ENCODE peak calls at places on chromosomes 7 and 10, in eight cellular contexts. One of them, this sample, is unnamed.

GRCh38 chr10:16644146-16644545 is 122.5 kb upstream of the C1QL3 start:
- DNase-seq in NCI-H524: no peak
- DNase-seq in hippocampal formation: no peak
- DNase-seq in GM03348: no peak
- DNase-seq in mucosa of gallbladder: no peak
- DNase-seq in kidney glomerular epithelial cell: no peak
- DNase-seq in NCI-H2171 treated with DMSO at 0.1 percent for 48 hours: no peak
- DNase-seq in lower lobe of right lung: no peak
- DNase-seq in this sample: no peak

GRCh38 chr7:74269757-74270277 is 15.6 kb upstream of the RFC2 start:
- DNase-seq in mucosa of gallbladder: peak
- DNase-seq in kidney glomerular epithelial cell: peak
- DNase-seq in NCI-H2171 treated with DMSO at 0.1 percent for 48 hours: peak
- DNase-seq in hippocampal formation: peak
- DNase-seq in NCI-H524: peak
- DNase-seq in GM03348: peak
- DNase-seq in lower lobe of right lung: peak
- DNase-seq in this sample: peak

GRCh38 chr7:16345979-16346958 is 75.1 kb downstream of the CRPPA start:
- DNase-seq in NCI-H524: no peak
- DNase-seq in mucosa of gallbladder: no peak
- DNase-seq in kidney glomerular epithelial cell: peak
- DNase-seq in lower lobe of right lung: no peak
- DNase-seq in NCI-H2171 treated with DMSO at 0.1 percent for 48 hours: peak
- DNase-seq in GM03348: peak
- DNase-seq in hippocampal formation: no peak
- DNase-seq in this sample: no peak

GRCh38 chr10:97080051-97080776 is 105.5 kb downstream of the SLIT1 start:
- DNase-seq in NCI-H2171 treated with DMSO at 0.1 percent for 48 hours: no peak
- DNase-seq in NCI-H524: no peak
- DNase-seq in lower lobe of right lung: no peak
- DNase-seq in kidney glomerular epithelial cell: no peak
- DNase-seq in mucosa of gallbladder: no peak
- DNase-seq in hippocampal formation: no peak
- DNase-seq in GM03348: no peak
- DNase-seq in this sample: no peak

GRCh38 chr7:148264933-148265557 is 325.5 kb upstream of the C7orf33 start:
- DNase-seq in NCI-H524: peak
- DNase-seq in kidney glomerular epithelial cell: peak
- DNase-seq in lower lobe of right lung: no peak
- DNase-seq in GM03348: peak
- DNase-seq in hippocampal formation: no peak
- DNase-seq in NCI-H2171 treated with DMSO at 0.1 percent for 48 hours: peak
- DNase-seq in mucosa of gallbladder: no peak
- DNase-seq in this sample: no peak

GRCh38 chr10:129728905-129729540 is 235.1 kb downstream of the EBF3 start:
- DNase-seq in mucosa of gallbladder: no peak
- DNase-seq in NCI-H2171 treated with DMSO at 0.1 percent for 48 hours: no peak
- DNase-seq in kidney glomerular epithelial cell: no peak
- DNase-seq in lower lobe of right lung: no peak
- DNase-seq in GM03348: no peak
- DNase-seq in hippocampal formation: no peak
- DNase-seq in NCI-H524: no peak
- DNase-seq in this sample: no peak

GRCh38 chr10:15719062-15719898 is 442 bp downstream of the ITGA8 start:
- DNase-seq in NCI-H524: peak
- DNase-seq in GM03348: no peak
- DNase-seq in kidney glomerular epithelial cell: no peak
- DNase-seq in mucosa of gallbladder: no peak
- DNase-seq in hippocampal formation: no peak
- DNase-seq in lower lobe of right lung: no peak
- DNase-seq in NCI-H2171 treated with DMSO at 0.1 percent for 48 hours: no peak
- DNase-seq in this sample: peak

GRCh38 chr7:91243591-91244368 is 20.5 kb upstream of the FZD1 start:
- DNase-seq in hippocampal formation: no peak
- DNase-seq in kidney glomerular epithelial cell: no peak
- DNase-seq in NCI-H524: peak
- DNase-seq in mucosa of gallbladder: no peak
- DNase-seq in NCI-H2171 treated with DMSO at 0.1 percent for 48 hours: peak
- DNase-seq in lower lobe of right lung: no peak
- DNase-seq in GM03348: peak
- DNase-seq in this sample: no peak

GRCh38 chr10:117254774-117255735 is 14.1 kb downstream of the SLC18A2 start:
- DNase-seq in mucosa of gallbladder: no peak
- DNase-seq in NCI-H2171 treated with DMSO at 0.1 percent for 48 hours: no peak
- DNase-seq in lower lobe of right lung: no peak
- DNase-seq in kidney glomerular epithelial cell: no peak
- DNase-seq in GM03348: no peak
- DNase-seq in hippocampal formation: no peak
- DNase-seq in NCI-H524: no peak
- DNase-seq in this sample: no peak

GRCh38 chr10:11437391-11438241 is 173.8 kb downstream of the USP6NL start:
- DNase-seq in hippocampal formation: no peak
- DNase-seq in mucosa of gallbladder: no peak
- DNase-seq in GM03348: no peak
- DNase-seq in NCI-H524: no peak
- DNase-seq in NCI-H2171 treated with DMSO at 0.1 percent for 48 hours: peak
- DNase-seq in lower lobe of right lung: no peak
- DNase-seq in kidney glomerular epithelial cell: no peak
- DNase-seq in this sample: no peak

GRCh38 chr7:155653773-155654172 is 9.3 kb downstream of the RBM33 start:
- DNase-seq in NCI-H2171 treated with DMSO at 0.1 percent for 48 hours: no peak
- DNase-seq in NCI-H524: no peak
- DNase-seq in mucosa of gallbladder: no peak
- DNase-seq in kidney glomerular epithelial cell: no peak
- DNase-seq in lower lobe of right lung: peak
- DNase-seq in GM03348: peak
- DNase-seq in hippocampal formation: no peak
- DNase-seq in this sample: no peak

GRCh38 chr10:80460399-80461207 is 6.5 kb downstream of the TSPAN14 start:
- DNase-seq in lower lobe of right lung: peak
- DNase-seq in NCI-H2171 treated with DMSO at 0.1 percent for 48 hours: no peak
- DNase-seq in hippocampal formation: peak
- DNase-seq in kidney glomerular epithelial cell: no peak
- DNase-seq in NCI-H524: no peak
- DNase-seq in mucosa of gallbladder: peak
- DNase-seq in GM03348: peak
- DNase-seq in this sample: no peak

GRCh38 chr10:34526758-34527730 is 288.1 kb downstream of the PARD3 start:
- DNase-seq in kidney glomerular epithelial cell: peak
- DNase-seq in NCI-H2171 treated with DMSO at 0.1 percent for 48 hours: no peak
- DNase-seq in NCI-H524: peak
- DNase-seq in lower lobe of right lung: no peak
- DNase-seq in hippocampal formation: no peak
- DNase-seq in mucosa of gallbladder: no peak
- DNase-seq in GM03348: peak
- DNase-seq in this sample: peak

GRCh38 chr10:120415709-120416330 is 41.2 kb upstream of the PLPP4 start:
- DNase-seq in NCI-H2171 treated with DMSO at 0.1 percent for 48 hours: no peak
- DNase-seq in NCI-H524: no peak
- DNase-seq in GM03348: peak
- DNase-seq in mucosa of gallbladder: no peak
- DNase-seq in hippocampal formation: no peak
- DNase-seq in lower lobe of right lung: no peak
- DNase-seq in kidney glomerular epithelial cell: peak
- DNase-seq in this sample: no peak

GRCh38 chr7:32061346-32061745 is 8.9 kb downstream of the PDE1C start:
- DNase-seq in NCI-H2171 treated with DMSO at 0.1 percent for 48 hours: no peak
- DNase-seq in hippocampal formation: no peak
- DNase-seq in kidney glomerular epithelial cell: no peak
- DNase-seq in mucosa of gallbladder: no peak
- DNase-seq in NCI-H524: no peak
- DNase-seq in lower lobe of right lung: no peak
- DNase-seq in GM03348: no peak
- DNase-seq in this sample: no peak

GRCh38 chr7:100827330-100828226 is at the start of gene EPHB4:
- DNase-seq in hippocampal formation: no peak
- DNase-seq in GM03348: peak
- DNase-seq in NCI-H524: peak
- DNase-seq in mucosa of gallbladder: peak
- DNase-seq in NCI-H2171 treated with DMSO at 0.1 percent for 48 hours: peak
- DNase-seq in lower lobe of right lung: peak
- DNase-seq in kidney glomerular epithelial cell: peak
- DNase-seq in this sample: peak

GRCh38 chr7:107914834-107915233 is 23.9 kb downstream of the DLD start:
- DNase-seq in hippocampal formation: no peak
- DNase-seq in NCI-H2171 treated with DMSO at 0.1 percent for 48 hours: no peak
- DNase-seq in kidney glomerular epithelial cell: no peak
- DNase-seq in NCI-H524: no peak
- DNase-seq in mucosa of gallbladder: no peak
- DNase-seq in GM03348: no peak
- DNase-seq in lower lobe of right lung: no peak
- DNase-seq in this sample: no peak

GRCh38 chr10:101099901-101100300 is 31.2 kb upstream of the TLX1 start:
- DNase-seq in lower lobe of right lung: no peak
- DNase-seq in GM03348: no peak
- DNase-seq in kidney glomerular epithelial cell: no peak
- DNase-seq in hippocampal formation: no peak
- DNase-seq in NCI-H524: no peak
- DNase-seq in mucosa of gallbladder: no peak
- DNase-seq in NCI-H2171 treated with DMSO at 0.1 percent for 48 hours: no peak
- DNase-seq in this sample: no peak

GRCh38 chr10:3858051-3858845 is 73.2 kb upstream of the KLF6 start:
- DNase-seq in NCI-H2171 treated with DMSO at 0.1 percent for 48 hours: no peak
- DNase-seq in GM03348: no peak
- DNase-seq in kidney glomerular epithelial cell: no peak
- DNase-seq in hippocampal formation: no peak
- DNase-seq in NCI-H524: no peak
- DNase-seq in mucosa of gallbladder: no peak
- DNase-seq in lower lobe of right lung: no peak
- DNase-seq in this sample: no peak

GRCh38 chr7:831596-832291 is 532 bp upstream of the SUN1 start:
- DNase-seq in mucosa of gallbladder: no peak
- DNase-seq in kidney glomerular epithelial cell: peak
- DNase-seq in lower lobe of right lung: no peak
- DNase-seq in NCI-H524: no peak
- DNase-seq in hippocampal formation: no peak
- DNase-seq in GM03348: peak
- DNase-seq in NCI-H2171 treated with DMSO at 0.1 percent for 48 hours: peak
- DNase-seq in this sample: no peak

GRCh38 chr10:131983780-131984179 is 2.1 kb upstream of the BNIP3 start:
- DNase-seq in kidney glomerular epithelial cell: peak
- DNase-seq in hippocampal formation: no peak
- DNase-seq in NCI-H2171 treated with DMSO at 0.1 percent for 48 hours: no peak
- DNase-seq in GM03348: peak
- DNase-seq in lower lobe of right lung: no peak
- DNase-seq in NCI-H524: no peak
- DNase-seq in mucosa of gallbladder: no peak
- DNase-seq in this sample: no peak

GRCh38 chr10:31133628-31134302 is 102.1 kb upstream of the ZNF438 start:
- DNase-seq in mucosa of gallbladder: peak
- DNase-seq in kidney glomerular epithelial cell: peak
- DNase-seq in lower lobe of right lung: peak
- DNase-seq in GM03348: peak
- DNase-seq in hippocampal formation: peak
- DNase-seq in NCI-H524: peak
- DNase-seq in NCI-H2171 treated with DMSO at 0.1 percent for 48 hours: peak
- DNase-seq in this sample: peak

GRCh38 chr10:31353574-31353973 is 34.6 kb downstream of the ZEB1 start:
- DNase-seq in lower lobe of right lung: no peak
- DNase-seq in GM03348: peak
- DNase-seq in kidney glomerular epithelial cell: peak
- DNase-seq in mucosa of gallbladder: no peak
- DNase-seq in NCI-H2171 treated with DMSO at 0.1 percent for 48 hours: no peak
- DNase-seq in NCI-H524: peak
- DNase-seq in hippocampal formation: no peak
- DNase-seq in this sample: no peak

GRCh38 chr7:26186364-26187311 is 13.9 kb downstream of the HNRNPA2B1 start:
- DNase-seq in lower lobe of right lung: no peak
- DNase-seq in NCI-H2171 treated with DMSO at 0.1 percent for 48 hours: peak
- DNase-seq in kidney glomerular epithelial cell: no peak
- DNase-seq in hippocampal formation: no peak
- DNase-seq in GM03348: no peak
- DNase-seq in NCI-H524: no peak
- DNase-seq in mucosa of gallbladder: no peak
- DNase-seq in this sample: no peak

GRCh38 chr7:123070702-123071286 is 75.3 kb upstream of the TAS2R16 start:
- DNase-seq in mucosa of gallbladder: no peak
- DNase-seq in hippocampal formation: no peak
- DNase-seq in lower lobe of right lung: no peak
- DNase-seq in kidney glomerular epithelial cell: no peak
- DNase-seq in NCI-H2171 treated with DMSO at 0.1 percent for 48 hours: peak
- DNase-seq in GM03348: no peak
- DNase-seq in NCI-H524: no peak
- DNase-seq in this sample: no peak

GRCh38 chr7:74476546-74477095 is 22.9 kb downstream of the GTF2IRD1 start:
- DNase-seq in hippocampal formation: no peak
- DNase-seq in lower lobe of right lung: no peak
- DNase-seq in GM03348: no peak
- DNase-seq in mucosa of gallbladder: no peak
- DNase-seq in NCI-H2171 treated with DMSO at 0.1 percent for 48 hours: no peak
- DNase-seq in kidney glomerular epithelial cell: no peak
- DNase-seq in NCI-H524: no peak
- DNase-seq in this sample: no peak

GRCh38 chr7:150957119-150958020 is 20.8 kb downstream of the KCNH2 start:
- DNase-seq in mucosa of gallbladder: no peak
- DNase-seq in hippocampal formation: no peak
- DNase-seq in kidney glomerular epithelial cell: no peak
- DNase-seq in lower lobe of right lung: no peak
- DNase-seq in NCI-H2171 treated with DMSO at 0.1 percent for 48 hours: no peak
- DNase-seq in NCI-H524: no peak
- DNase-seq in GM03348: no peak
- DNase-seq in this sample: no peak

GRCh38 chr7:57775396-57776088 is 325.6 kb downstream of the ZNF716 start:
- DNase-seq in lower lobe of right lung: no peak
- DNase-seq in GM03348: no peak
- DNase-seq in mucosa of gallbladder: no peak
- DNase-seq in NCI-H2171 treated with DMSO at 0.1 percent for 48 hours: no peak
- DNase-seq in kidney glomerular epithelial cell: no peak
- DNase-seq in hippocampal formation: no peak
- DNase-seq in NCI-H524: no peak
- DNase-seq in this sample: no peak

GRCh38 chr7:91512958-91513357 is 248.7 kb downstream of the FZD1 start:
- DNase-seq in NCI-H524: no peak
- DNase-seq in kidney glomerular epithelial cell: peak
- DNase-seq in GM03348: no peak
- DNase-seq in lower lobe of right lung: no peak
- DNase-seq in mucosa of gallbladder: no peak
- DNase-seq in NCI-H2171 treated with DMSO at 0.1 percent for 48 hours: no peak
- DNase-seq in hippocampal formation: no peak
- DNase-seq in this sample: no peak

GRCh38 chr7:30660331-30661255 is 21.7 kb downstream of the CRHR2 start:
- DNase-seq in GM03348: no peak
- DNase-seq in kidney glomerular epithelial cell: no peak
- DNase-seq in NCI-H524: peak
- DNase-seq in NCI-H2171 treated with DMSO at 0.1 percent for 48 hours: peak
- DNase-seq in mucosa of gallbladder: no peak
- DNase-seq in hippocampal formation: no peak
- DNase-seq in lower lobe of right lung: no peak
- DNase-seq in this sample: no peak

GRCh38 chr10:78321500-78321899 is 287.8 kb downstream of the RPS24 start:
- DNase-seq in GM03348: no peak
- DNase-seq in hippocampal formation: no peak
- DNase-seq in NCI-H2171 treated with DMSO at 0.1 percent for 48 hours: no peak
- DNase-seq in NCI-H524: no peak
- DNase-seq in mucosa of gallbladder: no peak
- DNase-seq in lower lobe of right lung: no peak
- DNase-seq in kidney glomerular epithelial cell: no peak
- DNase-seq in this sample: no peak

GRCh38 chr7:30771859-30772429 is 727 bp downstream of the MINDY4 start:
- DNase-seq in hippocampal formation: no peak
- DNase-seq in NCI-H2171 treated with DMSO at 0.1 percent for 48 hours: no peak
- DNase-seq in GM03348: peak
- DNase-seq in kidney glomerular epithelial cell: no peak
- DNase-seq in lower lobe of right lung: no peak
- DNase-seq in mucosa of gallbladder: no peak
- DNase-seq in NCI-H524: peak
- DNase-seq in this sample: no peak

GRCh38 chr7:75966209-75966961 is 28.0 kb downstream of the TMEM120A start:
- DNase-seq in lower lobe of right lung: no peak
- DNase-seq in GM03348: peak
- DNase-seq in hippocampal formation: no peak
- DNase-seq in NCI-H524: peak
- DNase-seq in mucosa of gallbladder: peak
- DNase-seq in NCI-H2171 treated with DMSO at 0.1 percent for 48 hours: peak
- DNase-seq in kidney glomerular epithelial cell: no peak
- DNase-seq in this sample: no peak

GRCh38 chr10:102394801-102395676 is 466 bp upstream of the NFKB2 start:
- DNase-seq in GM03348: peak
- DNase-seq in kidney glomerular epithelial cell: peak
- DNase-seq in lower lobe of right lung: peak
- DNase-seq in NCI-H2171 treated with DMSO at 0.1 percent for 48 hours: peak
- DNase-seq in hippocampal formation: peak
- DNase-seq in mucosa of gallbladder: peak
- DNase-seq in NCI-H524: peak
- DNase-seq in this sample: peak